ENCODE peak calls at places on chromosomes 13 and 19, in eight cellular contexts. K is mammary epithelial cell, B is fibroblast of mammary gland, Y is GM10248, C is transverse colon, U is lower leg skin, R is bronchial epithelial cell, F is heart right ventricle. O is an unnamed sample.

GRCh38 chr19:18713550-18714117 is 30.2 kb downstream of the CRTC1 start:
- DNase-seq in K (no peak), B (no peak), Y (no peak), C (no peak), U (no peak), R (no peak), F (no peak), O (no peak)

GRCh38 chr13:31327157-31327556 is 127.4 kb downstream of the B3GLCT start:
- DNase-seq in K (no peak), B (no peak), Y (no peak), C (no peak), U (no peak), R (no peak), F (no peak), O (no peak)

GRCh38 chr19:39671739-39672363 is 16.1 kb downstream of the LGALS16 start:
- DNase-seq in K (peak; percentile 31), B (peak; percentile 50), Y (peak; percentile 35), C (no peak), U (no peak), R (peak; percentile 41), F (no peak), O (peak; percentile 39)

GRCh38 chr13:65036999-65037398 is 2193.1 kb downstream of the PCDH9 start:
- DNase-seq in K (no peak), B (no peak), Y (no peak), C (no peak), U (no peak), R (no peak), F (no peak), O (no peak)

GRCh38 chr19:27776020-27776419 is 1436.9 kb downstream of the UQCRFS1 start:
- DNase-seq in K (peak; percentile 19), B (peak; percentile 82), Y (no peak), C (no peak), U (no peak), R (peak; percentile 3), F (no peak), O (peak; percentile 26)

GRCh38 chr13:33859691-33860303 is 41.8 kb downstream of the RFC3 start:
- DNase-seq in K (peak; percentile 92), B (peak; percentile 33), Y (no peak), C (no peak), U (no peak), R (peak; percentile 96), F (no peak), O (no peak)

GRCh38 chr19:17794731-17795494 is at the start of gene B3GNT3:
- DNase-seq in K (peak; percentile 60), B (no peak), Y (no peak), C (peak; percentile 95), U (no peak), R (peak; percentile 49), F (peak; percentile 34), O (no peak)

GRCh38 chr19:572891-573825 is 762 bp downstream of the BSG start:
- DNase-seq in K (peak; percentile 50), B (peak; percentile 66), Y (no peak), C (peak; percentile 64), U (peak; percentile 51), R (peak; percentile 35), F (peak; percentile 53), O (peak; percentile 49)

GRCh38 chr19:8575467-8575997 is 1.7 kb downstream of the MYO1F start:
- DNase-seq in K (no peak), B (peak; percentile 56), Y (no peak), C (peak; percentile 38), U (no peak), R (peak; percentile 12), F (no peak), O (no peak)

GRCh38 chr13:74273591-74273990 is 139.4 kb upstream of the KLF12 start:
- DNase-seq in K (no peak), B (no peak), Y (no peak), C (no peak), U (no peak), R (no peak), F (no peak), O (no peak)

GRCh38 chr19:12859546-12859945 is 21.2 kb downstream of the MAST1 start:
- DNase-seq in K (no peak), B (no peak), Y (no peak), C (no peak), U (no peak), R (no peak), F (no peak), O (no peak)

GRCh38 chr13:52615817-52616216 is 26.4 kb upstream of the HNRNPA1L2 start:
- DNase-seq in K (no peak), B (peak; percentile 7), Y (no peak), C (no peak), U (no peak), R (no peak), F (no peak), O (no peak)

GRCh38 chr19:6378036-6378435 is 2.3 kb upstream of the PSPN start:
- DNase-seq in K (no peak), B (no peak), Y (no peak), C (no peak), U (no peak), R (no peak), F (no peak), O (no peak)

GRCh38 chr13:26749905-26750304 is 10.7 kb downstream of the GPR12 start:
- DNase-seq in K (no peak), B (no peak), Y (no peak), C (no peak), U (no peak), R (no peak), F (no peak), O (no peak)

DNA sequence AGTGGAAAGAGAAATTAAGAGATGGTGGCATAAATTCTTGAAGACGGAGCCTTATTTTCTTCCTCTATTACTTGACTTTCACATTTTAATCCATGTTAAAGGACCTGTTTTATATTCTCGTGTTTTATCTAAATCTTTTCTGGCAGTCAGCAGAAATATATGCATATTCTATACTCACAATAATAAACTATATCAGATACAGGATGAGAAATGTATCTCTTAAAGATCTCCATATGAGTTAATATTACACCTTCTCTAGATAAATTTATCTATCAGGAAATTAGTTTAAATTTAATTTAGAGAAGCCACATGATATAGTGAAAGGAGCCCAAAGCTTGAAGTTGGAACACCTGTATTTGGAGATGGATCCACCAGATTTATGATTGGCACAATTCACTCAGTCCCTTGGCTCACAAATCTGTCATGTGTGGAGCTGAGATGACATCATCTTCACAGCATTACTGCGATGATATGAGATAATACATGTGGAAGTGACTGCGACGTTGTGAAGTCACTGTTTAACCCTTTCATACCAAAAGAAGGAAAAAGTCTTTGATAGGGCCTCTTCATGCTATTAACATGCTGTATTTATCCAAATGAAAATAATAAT is 216.4 kb downstream of the FGF14 start:
- DNase-seq in K (no peak), B (no peak), Y (no peak), C (no peak), U (no peak), R (no peak), F (no peak), O (no peak)
- TF ChIP-seq CTCF in K (no peak), B (no peak), Y (no peak), C (no peak), U (no peak), R (no peak), F (no peak), O (no peak)

DNA sequence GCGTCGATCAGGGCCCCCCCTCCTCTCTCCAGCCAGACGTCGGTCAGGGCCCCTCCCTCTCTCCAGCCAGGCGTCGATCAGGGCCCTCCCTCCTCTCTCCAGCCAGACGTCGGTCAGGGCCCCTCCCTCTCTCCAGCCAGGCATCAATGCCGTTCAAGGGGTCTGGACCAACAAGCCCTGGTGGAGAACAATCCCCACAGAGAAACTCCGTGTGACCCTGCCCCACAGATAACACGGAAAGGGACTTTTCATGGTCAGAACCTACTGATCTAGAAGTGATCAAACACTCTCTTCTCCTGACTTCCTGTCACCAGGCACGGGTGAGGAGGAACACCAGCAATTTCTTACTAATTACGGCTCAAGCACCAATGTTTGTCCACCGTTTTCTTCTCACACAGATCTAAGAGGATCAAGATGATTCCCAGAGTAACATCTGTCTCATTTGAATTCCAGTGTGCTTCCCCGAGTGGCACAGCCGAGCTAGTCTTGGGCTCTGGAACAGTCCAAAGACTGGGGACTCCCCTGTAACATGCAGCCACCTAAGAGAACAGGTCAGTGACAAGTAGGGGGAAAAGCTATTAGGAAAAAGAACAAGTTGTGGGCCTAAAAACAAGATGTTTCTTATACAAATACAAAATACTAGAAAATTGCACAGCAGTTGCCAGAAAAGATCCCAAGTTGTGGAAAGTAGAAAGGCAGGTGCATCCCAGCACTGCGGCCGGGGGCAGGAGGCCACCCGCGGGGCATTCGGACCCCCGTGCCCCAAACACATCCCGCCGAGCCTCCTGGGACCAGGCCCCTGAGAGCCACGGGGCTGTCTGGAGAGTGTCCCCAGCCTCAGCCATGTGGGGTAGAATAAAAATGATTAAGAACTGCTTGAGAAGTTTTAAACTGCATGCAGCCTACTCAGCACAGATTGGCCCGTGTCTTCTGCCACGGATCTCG is 11.7 kb downstream of the RASA3 start:
- DNase-seq in K (no peak), B (no peak), Y (no peak), C (no peak), U (no peak), R (no peak), F (no peak), O (no peak)
- TF ChIP-seq CTCF in K (no peak), B (no peak), Y (no peak), C (no peak), U (no peak), R (no peak), F (no peak), O (no peak)

GRCh38 chr19:14091086-14091884 is 734 bp upstream of the SAMD1 start:
- DNase-seq in K (peak; percentile 48), B (peak; percentile 58), Y (peak; percentile 92), C (peak; percentile 89), U (peak; percentile 55), R (peak; percentile 51), F (no peak), O (peak; percentile 96)
- TF ChIP-seq CTCF in K (peak; percentile 14), B (peak; percentile 4), Y (peak; percentile 48), C (peak; percentile 52), U (no peak), R (no peak), F (no peak), O (peak; percentile 21)

GRCh38 chr19:55553217-55554182 is 8.2 kb upstream of the SBK3 start:
- DNase-seq in K (peak; percentile 23), B (no peak), Y (no peak), C (no peak), U (no peak), R (peak; percentile 53), F (no peak), O (no peak)

GRCh38 chr19:55552620-55553019 is 7.3 kb upstream of the SBK3 start:
- DNase-seq in K (peak; percentile 39), B (peak; percentile 84), Y (no peak), C (no peak), U (no peak), R (peak; percentile 41), F (no peak), O (no peak)

GRCh38 chr19:55552206-55552605 is 6.9 kb upstream of the SBK3 start:
- DNase-seq in K (peak; percentile 16), B (no peak), Y (no peak), C (no peak), U (no peak), R (peak; percentile 61), F (no peak), O (no peak)

GRCh38 chr19:55549500-55550320 is 4.4 kb upstream of the SBK3 start:
- DNase-seq in K (peak; percentile 65), B (peak; percentile 91), Y (no peak), C (peak; percentile 19), U (no peak), R (peak; percentile 88), F (no peak), O (no peak)

DNA sequence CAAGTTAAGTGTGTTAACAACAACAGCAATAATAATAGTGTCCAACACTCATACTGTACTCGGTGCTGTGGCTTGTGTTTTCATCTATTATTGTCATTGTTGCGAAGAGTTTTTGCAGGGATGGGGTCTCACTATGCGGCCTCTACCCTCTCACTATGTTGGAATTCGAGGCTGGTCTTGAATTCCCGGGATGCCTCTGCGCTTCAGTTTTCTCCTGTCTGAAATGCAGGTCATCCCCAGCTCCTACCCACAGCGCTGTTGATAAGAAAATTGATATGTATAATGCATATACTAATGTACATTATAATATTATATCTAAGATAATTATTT is 4.9 kb upstream of the SBK3 start:
- DNase-seq in K (no peak), B (no peak), Y (no peak), C (no peak), U (no peak), R (no peak), F (no peak), O (no peak)
- TF ChIP-seq CTCF in K (no peak), B (no peak), Y (no peak), C (no peak), U (no peak), R (no peak), F (no peak), O (no peak)

O was measured in B cell.